ENCODE peak calls at places on chromosomes 11 and 22, in five cellular contexts. One of them, this sample, is unnamed.

GRCh38 chr11:8757047-8757446 is 74.5 kb downstream of the RPL27A start:
- DNase-seq in GM23248: peak; percentile 30
- DNase-seq in Karpas-422: no peak
- DNase-seq in IMR-90: peak; percentile 57
- DNase-seq in H9: no peak
- DNase-seq in this sample: no peak

GRCh38 chr11:980438-981365 is 55.0 kb downstream of the AP2A2 start:
- DNase-seq in GM23248: peak; percentile 24
- DNase-seq in Karpas-422: no peak
- DNase-seq in IMR-90: no peak
- DNase-seq in H9: no peak
- DNase-seq in this sample: no peak

GRCh38 chr11:12149672-12150225 is 39.4 kb downstream of the MICAL2 start:
- DNase-seq in GM23248: no peak
- DNase-seq in Karpas-422: no peak
- DNase-seq in IMR-90: peak; percentile 83
- DNase-seq in H9: no peak
- DNase-seq in this sample: no peak

GRCh38 chr11:73137942-73138274 is 4.2 kb downstream of the FCHSD2 start:
- DNase-seq in GM23248: no peak
- DNase-seq in Karpas-422: no peak
- DNase-seq in IMR-90: no peak
- DNase-seq in H9: no peak
- DNase-seq in this sample: no peak

GRCh38 chr11:113396693-113397092 is 9.1 kb downstream of the ANKK1 start:
- DNase-seq in GM23248: no peak
- DNase-seq in Karpas-422: no peak
- DNase-seq in IMR-90: no peak
- DNase-seq in H9: no peak
- DNase-seq in this sample: no peak

GRCh38 chr22:46000081-46001027 is 23.4 kb upstream of the WNT7B start:
- DNase-seq in GM23248: no peak
- DNase-seq in Karpas-422: no peak
- DNase-seq in IMR-90: no peak
- DNase-seq in H9: no peak
- DNase-seq in this sample: no peak

GRCh38 chr22:49833340-49834007 is 5.8 kb upstream of the BRD1 start:
- DNase-seq in GM23248: no peak
- DNase-seq in Karpas-422: no peak
- DNase-seq in IMR-90: no peak
- DNase-seq in H9: no peak
- DNase-seq in this sample: no peak

GRCh38 chr11:114209343-114209742 is 86.9 kb upstream of the NNMT start:
- DNase-seq in GM23248: no peak
- DNase-seq in Karpas-422: no peak
- DNase-seq in IMR-90: no peak
- DNase-seq in H9: no peak
- DNase-seq in this sample: no peak

GRCh38 chr11:68463714-68464113 is 3.2 kb downstream of the PPP6R3 start:
- DNase-seq in GM23248: no peak
- DNase-seq in Karpas-422: no peak
- DNase-seq in IMR-90: no peak
- DNase-seq in H9: no peak
- DNase-seq in this sample: no peak
- H4K20me1 ChIP-seq in GM23248: peaks cover 18% of the 10 kb centered on the region
- H4K20me1 ChIP-seq in Karpas-422: peaks cover 57% of the 10 kb centered on the region
- H4K20me1 ChIP-seq in IMR-90: peaks cover 75% of the 10 kb centered on the region
- H4K20me1 ChIP-seq in H9: peaks cover 2% of the 10 kb centered on the region
- H4K20me1 ChIP-seq in this sample: peaks cover 69% of the 10 kb centered on the region

DNA sequence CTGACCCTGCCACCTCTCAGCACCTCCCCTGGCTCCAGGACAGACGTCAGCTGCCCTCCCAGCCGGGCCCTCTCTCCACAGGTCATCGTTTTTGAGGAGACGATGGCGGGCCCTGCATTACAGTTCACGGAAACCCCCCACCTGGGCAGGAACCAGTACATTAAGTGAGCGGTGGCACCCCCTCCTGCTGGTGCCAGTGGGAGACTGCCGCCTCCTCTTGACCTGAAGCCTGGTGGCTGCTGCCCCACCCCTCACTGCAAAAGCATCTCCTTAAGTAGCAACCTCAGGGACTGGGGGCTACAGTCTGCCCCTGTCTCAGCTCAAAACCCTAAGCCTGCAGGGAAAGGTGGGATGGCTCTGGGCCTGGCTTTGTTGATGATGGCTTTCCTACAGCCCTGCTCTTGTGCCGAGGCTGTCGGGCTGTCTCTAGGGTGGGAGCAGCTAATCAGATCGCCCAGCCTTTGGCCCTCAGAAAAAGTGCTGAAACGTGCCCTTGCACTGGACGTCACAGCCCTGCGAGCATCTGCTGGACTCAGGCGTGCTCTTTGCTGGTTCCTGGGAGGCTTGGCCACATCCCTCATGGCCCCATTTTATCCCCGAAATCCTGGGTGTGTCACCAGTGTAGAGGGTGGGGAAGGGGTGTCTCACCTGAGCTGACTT is 37.0 kb downstream of the B3GAT1 start:
- DNase-seq in GM23248: no peak
- DNase-seq in Karpas-422: no peak
- DNase-seq in IMR-90: no peak
- DNase-seq in H9: no peak
- DNase-seq in this sample: no peak
- H3K4me1 ChIP-seq in GM23248: no peaks in the 10 kb centered on the region
- H3K4me1 ChIP-seq in Karpas-422: no peaks in the 10 kb centered on the region
- H3K4me1 ChIP-seq in IMR-90: no peaks in the 10 kb centered on the region
- H3K4me1 ChIP-seq in H9: peaks cover 4% of the 10 kb centered on the region
- H3K4me1 ChIP-seq in this sample: no peaks in the 10 kb centered on the region

GRCh38 chr22:31952459-31952858 is 8.1 kb downstream of the YWHAH start:
- DNase-seq in GM23248: peak; percentile 93
- DNase-seq in Karpas-422: no peak
- DNase-seq in IMR-90: peak; percentile 93
- DNase-seq in H9: no peak
- DNase-seq in this sample: no peak

GRCh38 chr22:31951201-31952093 is 7.1 kb downstream of the YWHAH start:
- DNase-seq in GM23248: peak; percentile 38
- DNase-seq in Karpas-422: no peak
- DNase-seq in IMR-90: no peak
- DNase-seq in H9: no peak
- DNase-seq in this sample: no peak

GRCh38 chr22:31953251-31953650 is 8.9 kb downstream of the YWHAH start:
- DNase-seq in GM23248: no peak
- DNase-seq in Karpas-422: no peak
- DNase-seq in IMR-90: no peak
- DNase-seq in H9: no peak
- DNase-seq in this sample: no peak

GRCh38 chr22:31950226-31950625 is 5.9 kb downstream of the YWHAH start:
- DNase-seq in GM23248: peak; percentile 67
- DNase-seq in Karpas-422: no peak
- DNase-seq in IMR-90: no peak
- DNase-seq in H9: no peak
- DNase-seq in this sample: no peak

DNA sequence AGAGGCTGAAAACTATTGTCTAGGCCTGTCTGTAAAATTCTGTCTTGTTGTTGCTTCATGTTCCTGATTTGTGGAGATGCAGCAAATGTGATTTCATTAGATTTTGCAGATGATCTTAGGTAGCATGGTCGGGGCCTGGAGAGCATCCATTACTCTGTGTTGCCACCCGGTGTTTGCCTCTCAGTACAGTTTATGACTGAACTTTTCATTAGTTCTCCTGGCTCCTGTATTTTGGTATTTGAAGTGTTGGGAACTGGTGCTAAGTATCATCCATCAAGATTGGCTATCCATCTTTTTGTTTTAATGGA is 7.7 kb downstream of the YWHAH start:
- DNase-seq in GM23248: peak; percentile 53
- DNase-seq in Karpas-422: no peak
- DNase-seq in IMR-90: no peak
- DNase-seq in H9: no peak
- DNase-seq in this sample: no peak
- H4K20me1 ChIP-seq in GM23248: peaks cover 13% of the 10 kb centered on the region
- H4K20me1 ChIP-seq in Karpas-422: peaks cover 63% of the 10 kb centered on the region
- H4K20me1 ChIP-seq in IMR-90: peaks cover 83% of the 10 kb centered on the region
- H4K20me1 ChIP-seq in H9: no peaks in the 10 kb centered on the region
- H4K20me1 ChIP-seq in this sample: peaks cover 77% of the 10 kb centered on the region

GRCh38 chr11:3984896-3985295 is 109.7 kb upstream of the RRM1 start:
- DNase-seq in GM23248: no peak
- DNase-seq in Karpas-422: peak; percentile 66
- DNase-seq in IMR-90: peak; percentile 17
- DNase-seq in H9: peak; percentile 24
- DNase-seq in this sample: peak; percentile 63
- H3K4me1 ChIP-seq in GM23248: no peaks in the 10 kb centered on the region
- H3K4me1 ChIP-seq in Karpas-422: peaks cover 10% of the 10 kb centered on the region
- H3K4me1 ChIP-seq in IMR-90: peaks cover 3% of the 10 kb centered on the region
- H3K4me1 ChIP-seq in H9: no peaks in the 10 kb centered on the region
- H3K4me1 ChIP-seq in this sample: no peaks in the 10 kb centered on the region

GRCh38 chr11:14015711-14016110 is 53.2 kb downstream of the SPON1 start:
- DNase-seq in GM23248: peak; percentile 70
- DNase-seq in Karpas-422: no peak
- DNase-seq in IMR-90: peak; percentile 81
- DNase-seq in H9: peak; percentile 46
- DNase-seq in this sample: peak; percentile 25
- H4K20me1 ChIP-seq in GM23248: no peaks in the 10 kb centered on the region
- H4K20me1 ChIP-seq in Karpas-422: no peaks in the 10 kb centered on the region
- H4K20me1 ChIP-seq in IMR-90: no peaks in the 10 kb centered on the region
- H4K20me1 ChIP-seq in H9: no peaks in the 10 kb centered on the region
- H4K20me1 ChIP-seq in this sample: no peaks in the 10 kb centered on the region

GRCh38 chr22:21936151-21936778 is 16.4 kb downstream of the PPM1F start:
- DNase-seq in GM23248: peak; percentile 28
- DNase-seq in Karpas-422: no peak
- DNase-seq in IMR-90: peak; percentile 16
- DNase-seq in H9: no peak
- DNase-seq in this sample: no peak
- H3K4me1 ChIP-seq in GM23248: peaks cover 31% of the 10 kb centered on the region
- H3K4me1 ChIP-seq in Karpas-422: peaks cover 22% of the 10 kb centered on the region
- H3K4me1 ChIP-seq in IMR-90: peaks cover 17% of the 10 kb centered on the region
- H3K4me1 ChIP-seq in H9: no peaks in the 10 kb centered on the region
- H3K4me1 ChIP-seq in this sample: no peaks in the 10 kb centered on the region

GRCh38 chr11:65868907-65869306 is 3.7 kb downstream of the EFEMP2 start:
- DNase-seq in GM23248: no peak
- DNase-seq in Karpas-422: no peak
- DNase-seq in IMR-90: no peak
- DNase-seq in H9: no peak
- DNase-seq in this sample: no peak

GRCh38 chr11:65866524-65867283 is 5.9 kb downstream of the EFEMP2 start:
- DNase-seq in GM23248: no peak
- DNase-seq in Karpas-422: no peak
- DNase-seq in IMR-90: no peak
- DNase-seq in H9: no peak
- DNase-seq in this sample: no peak

GRCh38 chr11:65865550-65866172 is 5.4 kb downstream of the MUS81 start:
- DNase-seq in GM23248: no peak
- DNase-seq in Karpas-422: no peak
- DNase-seq in IMR-90: no peak
- DNase-seq in H9: no peak
- DNase-seq in this sample: no peak

GRCh38 chr11:65868076-65868667 is 4.4 kb downstream of the EFEMP2 start:
- DNase-seq in GM23248: no peak
- DNase-seq in Karpas-422: peak; percentile 71
- DNase-seq in IMR-90: no peak
- DNase-seq in H9: peak; percentile 75
- DNase-seq in this sample: peak; percentile 88

DNA sequence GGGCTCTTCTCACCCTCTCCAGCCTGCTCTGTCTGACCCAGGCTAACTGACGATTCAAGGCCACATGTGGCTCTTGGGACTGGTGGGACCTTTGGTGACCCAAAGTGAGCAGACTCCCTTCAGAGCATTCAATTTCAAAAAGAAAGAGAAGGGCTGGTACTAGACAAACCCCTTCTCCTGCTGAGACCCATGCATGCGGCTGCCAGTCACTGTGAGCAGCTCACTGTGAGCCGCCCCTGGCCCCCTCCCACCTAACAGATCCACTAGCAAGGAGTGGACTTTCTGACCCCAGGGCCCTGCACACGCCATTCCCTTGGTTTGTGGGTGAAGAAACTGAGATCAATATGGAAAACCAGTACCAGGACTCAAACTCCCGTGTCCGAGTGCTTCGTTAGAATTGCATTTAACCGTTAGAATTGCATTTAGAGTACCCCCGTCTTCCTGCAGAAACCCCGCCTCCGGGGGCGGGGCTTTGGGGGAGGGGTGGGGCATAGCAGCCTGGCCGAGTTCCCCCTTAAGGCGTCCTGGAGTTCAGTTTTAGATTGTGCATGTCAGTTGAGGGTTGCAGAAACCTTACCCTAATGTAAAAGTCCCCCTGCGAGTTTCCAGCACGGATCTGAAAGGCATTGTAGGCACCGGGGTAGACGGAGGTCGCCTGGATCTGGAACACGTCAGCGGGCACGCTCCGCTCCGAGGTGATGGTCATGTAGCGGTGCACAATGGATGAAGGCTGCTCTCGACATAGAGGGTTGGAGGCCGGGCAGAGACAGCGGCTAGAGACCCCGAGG is 5.1 kb downstream of the EFEMP2 start:
- DNase-seq in GM23248: no peak
- DNase-seq in Karpas-422: peak; percentile 78
- DNase-seq in IMR-90: no peak
- DNase-seq in H9: peak; percentile 66
- DNase-seq in this sample: peak; percentile 72
- H4K20me1 ChIP-seq in GM23248: no peaks in the 10 kb centered on the region
- H4K20me1 ChIP-seq in Karpas-422: peaks cover 19% of the 10 kb centered on the region
- H4K20me1 ChIP-seq in IMR-90: peaks cover 51% of the 10 kb centered on the region
- H4K20me1 ChIP-seq in H9: no peaks in the 10 kb centered on the region
- H4K20me1 ChIP-seq in this sample: peaks cover 3% of the 10 kb centered on the region

This sample was measured in GM23338.